ENCODE peak calls at places on chromosomes 11 and 22, in five cellular contexts. L is suprapubic skin, Q is fibroblast of pulmonary artery, O is AG09309, D is heart left ventricle. Z is an unnamed sample.

GRCh38 chr11:125345706-125346561 is 150.1 kb downstream of the FEZ1 start:
- DNase-seq in L (peak), Q (peak), O (peak), D (peak), Z (peak)

GRCh38 chr22:45678961-45679912 is 7.6 kb downstream of the ATXN10 start:
- DNase-seq in L (no peak), Q (no peak), O (peak), D (no peak), Z (peak)

GRCh38 chr11:103202048-103202651 is 92.9 kb downstream of the DYNC2H1 start:
- DNase-seq in L (no peak), Q (peak), O (no peak), D (no peak), Z (peak)

GRCh38 chr11:975824-976223 is 50.2 kb downstream of the AP2A2 start:
- DNase-seq in L (no peak), Q (peak), O (no peak), D (no peak), Z (peak)

GRCh38 chr22:24186352-24186740 is 5.1 kb downstream of the SUSD2 start:
- DNase-seq in L (no peak), Q (no peak), O (no peak), D (peak), Z (no peak)

GRCh38 chr11:24324211-24324610 is 172.6 kb upstream of the LUZP2 start:
- DNase-seq in L (no peak), Q (peak), O (no peak), D (no peak), Z (no peak)

GRCh38 chr11:110198031-110198729 is 98.2 kb downstream of the RDX start:
- DNase-seq in L (peak), Q (peak), O (no peak), D (no peak), Z (peak)

GRCh38 chr11:102989379-102990047 is 34.0 kb upstream of the MMP13 start:
- DNase-seq in L (no peak), Q (no peak), O (no peak), D (no peak), Z (no peak)

GRCh38 chr11:9740202-9740881 is 76.5 kb downstream of the SWAP70 start:
- DNase-seq in L (no peak), Q (no peak), O (no peak), D (no peak), Z (no peak)

DNA sequence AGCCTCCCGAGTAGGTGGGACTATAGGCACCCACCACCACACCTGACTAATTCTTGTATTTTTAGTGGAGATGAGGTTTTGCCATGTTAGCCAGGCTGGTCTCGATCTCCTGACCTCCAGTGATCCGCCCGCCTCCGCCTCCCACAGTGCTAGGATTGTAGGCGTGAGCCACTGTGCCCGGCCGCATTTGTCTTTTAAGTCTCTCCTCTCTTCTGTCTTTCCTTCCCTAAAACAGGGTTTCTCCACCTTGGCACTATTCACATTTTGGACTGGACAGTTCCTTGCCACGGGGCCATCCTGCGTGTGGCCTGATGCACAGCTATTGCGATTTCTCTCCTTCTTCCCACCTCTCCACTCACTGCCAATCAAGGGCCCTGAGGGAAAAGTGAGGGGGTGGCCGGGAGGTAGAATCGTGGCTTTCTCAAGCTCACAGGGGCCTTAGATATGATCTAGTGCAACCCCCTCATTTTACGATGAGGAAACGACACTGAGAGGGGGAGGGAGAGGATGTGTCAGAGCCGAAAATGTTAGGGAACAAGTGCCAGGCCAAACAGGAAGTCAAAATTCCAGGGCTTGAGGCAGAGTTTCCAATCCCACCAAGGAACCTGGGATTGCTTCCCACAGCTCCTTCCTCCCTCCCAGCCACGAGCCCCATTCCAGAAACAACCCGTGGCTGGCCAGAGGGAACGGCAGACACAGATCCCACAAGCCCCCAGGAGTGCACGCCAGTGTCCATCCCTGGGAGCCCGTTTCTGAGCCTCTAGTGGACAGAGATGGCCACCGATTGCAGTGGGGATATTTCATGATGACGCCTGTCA is 21.2 kb downstream of the SCGB1A1 start:
- DNase-seq in L (peak), Q (peak), O (no peak), D (peak), Z (peak)
- H3K4me3 ChIP-seq in L (peak), Q (no peak), O (no peak), D (no peak), Z (no peak)

GRCh38 chr11:115085461-115086220 is 407.3 kb downstream of the NXPE2 start:
- DNase-seq in L (no peak), Q (no peak), O (no peak), D (no peak), Z (no peak)
- TF ChIP-seq CTCF in L (no peak), Q (no peak), O (no peak), D (no peak), Z (no peak)

DNA sequence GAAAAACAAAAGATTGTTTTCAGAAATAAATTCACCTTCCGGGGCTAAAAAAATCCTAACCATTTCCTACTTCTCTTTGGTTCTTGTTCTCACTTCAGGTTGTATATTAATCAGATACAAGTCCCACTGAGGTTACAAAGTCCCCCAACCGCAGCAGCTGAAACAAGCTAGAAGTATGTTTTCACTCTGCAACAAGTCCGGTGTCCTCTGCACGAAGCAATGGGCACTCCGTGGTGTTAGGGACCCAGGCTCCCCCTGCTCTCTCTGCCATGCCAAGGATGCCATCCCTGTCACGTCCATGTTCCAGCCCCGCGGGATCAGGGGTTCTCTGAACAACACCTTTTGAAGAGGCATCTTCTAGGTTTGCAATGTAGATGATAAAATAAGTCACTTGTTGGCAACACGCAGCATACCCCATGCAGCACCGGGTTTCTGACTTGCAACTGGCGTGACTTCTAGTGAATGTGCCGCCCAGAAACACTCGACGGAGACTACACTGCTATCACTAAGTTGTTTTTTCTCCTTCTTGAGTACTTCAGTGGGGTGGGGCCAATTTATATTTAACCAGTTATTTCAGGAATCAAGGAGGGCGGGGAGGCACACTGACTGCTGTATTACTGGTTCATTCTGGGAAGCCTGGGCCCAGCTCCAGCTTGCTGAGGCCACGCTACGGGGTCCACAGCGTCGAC is 25.4 kb upstream of the GSTP1 start:
- DNase-seq in L (no peak), Q (peak), O (no peak), D (peak), Z (peak)
- H3K4me3 ChIP-seq in L (no peak), Q (no peak), O (no peak), D (no peak), Z (no peak)

DNA sequence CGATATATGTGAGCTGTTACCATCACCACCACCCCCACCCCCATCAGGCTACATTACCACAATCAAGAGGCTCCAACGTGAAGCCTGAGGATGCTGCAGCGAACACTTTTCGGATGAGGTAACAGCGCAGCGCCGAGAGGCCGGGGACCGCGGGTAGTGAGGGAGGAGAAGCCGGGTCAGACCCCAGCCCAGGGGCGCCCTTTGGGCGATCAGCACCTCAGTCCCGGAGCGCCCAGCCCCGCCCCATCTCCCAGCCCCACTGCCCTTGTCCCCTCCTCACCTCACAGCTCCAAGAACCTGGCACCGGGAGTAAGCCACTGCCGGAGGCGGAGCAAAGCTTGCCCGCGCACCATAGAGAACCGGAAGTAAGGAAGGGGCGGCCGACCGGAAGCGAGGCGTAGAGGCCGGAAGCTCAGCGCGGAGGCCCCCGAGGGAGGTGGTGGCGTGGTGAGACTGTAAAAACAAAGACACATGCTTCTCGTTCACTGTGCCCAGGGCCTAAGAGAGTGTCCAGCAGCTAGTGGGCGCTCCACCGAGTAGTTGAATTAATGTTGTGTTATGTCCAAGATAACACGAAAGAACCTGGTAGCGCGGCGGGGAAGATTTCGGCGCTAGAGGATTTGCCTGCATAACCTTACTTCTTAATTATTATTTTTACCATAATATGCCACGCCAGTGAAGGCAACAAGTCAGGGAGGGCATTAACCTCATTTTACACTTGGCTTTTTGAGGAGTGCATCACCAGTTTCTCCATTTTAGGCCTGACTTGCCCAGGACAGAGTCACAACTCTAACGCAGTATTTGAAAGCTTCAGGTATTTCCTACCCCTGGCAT is at the start of gene THOC5:
- DNase-seq in L (peak), Q (peak), O (peak), D (peak), Z (peak)
- TF ChIP-seq CTCF in L (peak), Q (peak), O (peak), D (peak), Z (peak)

GRCh38 chr11:99311870-99312269 is 291.1 kb downstream of the CNTN5 start:
- DNase-seq in L (no peak), Q (no peak), O (no peak), D (no peak), Z (no peak)

GRCh38 chr11:99320769-99321290 is 300.1 kb downstream of the CNTN5 start:
- DNase-seq in L (no peak), Q (no peak), O (no peak), D (no peak), Z (peak)

GRCh38 chr11:99316761-99317475 is 296.2 kb downstream of the CNTN5 start:
- DNase-seq in L (no peak), Q (peak), O (no peak), D (peak), Z (no peak)
- H3K4me3 ChIP-seq in L (no peak), Q (peak), O (no peak), D (no peak), Z (no peak)

GRCh38 chr11:106581399-106581798 is 436.9 kb downstream of the GUCY1A2 start:
- DNase-seq in L (no peak), Q (no peak), O (no peak), D (no peak), Z (no peak)

DNA sequence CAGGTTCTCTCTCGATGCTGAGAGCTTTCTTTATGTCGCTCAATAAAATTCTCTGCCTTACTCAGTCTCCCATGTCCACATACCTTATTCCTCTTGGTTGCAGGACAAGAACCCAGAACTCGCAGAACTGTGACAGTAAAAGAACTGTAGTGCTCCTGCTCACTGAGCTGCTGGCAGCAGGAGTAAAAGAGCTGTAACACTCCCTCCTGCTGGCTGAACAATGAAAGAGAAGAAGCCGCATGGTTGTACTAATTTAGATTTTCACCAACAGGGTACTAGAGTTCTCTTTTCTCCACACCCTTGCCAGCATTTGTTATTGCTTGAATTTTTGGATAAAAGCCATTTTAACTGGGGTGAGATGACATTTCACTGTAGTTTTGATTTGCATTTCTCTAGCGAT is 433.2 kb downstream of the GUCY1A2 start:
- DNase-seq in L (no peak), Q (peak), O (peak), D (no peak), Z (peak)
- TF ChIP-seq CTCF in L (no peak), Q (peak), O (peak), D (peak), Z (peak)

DNA sequence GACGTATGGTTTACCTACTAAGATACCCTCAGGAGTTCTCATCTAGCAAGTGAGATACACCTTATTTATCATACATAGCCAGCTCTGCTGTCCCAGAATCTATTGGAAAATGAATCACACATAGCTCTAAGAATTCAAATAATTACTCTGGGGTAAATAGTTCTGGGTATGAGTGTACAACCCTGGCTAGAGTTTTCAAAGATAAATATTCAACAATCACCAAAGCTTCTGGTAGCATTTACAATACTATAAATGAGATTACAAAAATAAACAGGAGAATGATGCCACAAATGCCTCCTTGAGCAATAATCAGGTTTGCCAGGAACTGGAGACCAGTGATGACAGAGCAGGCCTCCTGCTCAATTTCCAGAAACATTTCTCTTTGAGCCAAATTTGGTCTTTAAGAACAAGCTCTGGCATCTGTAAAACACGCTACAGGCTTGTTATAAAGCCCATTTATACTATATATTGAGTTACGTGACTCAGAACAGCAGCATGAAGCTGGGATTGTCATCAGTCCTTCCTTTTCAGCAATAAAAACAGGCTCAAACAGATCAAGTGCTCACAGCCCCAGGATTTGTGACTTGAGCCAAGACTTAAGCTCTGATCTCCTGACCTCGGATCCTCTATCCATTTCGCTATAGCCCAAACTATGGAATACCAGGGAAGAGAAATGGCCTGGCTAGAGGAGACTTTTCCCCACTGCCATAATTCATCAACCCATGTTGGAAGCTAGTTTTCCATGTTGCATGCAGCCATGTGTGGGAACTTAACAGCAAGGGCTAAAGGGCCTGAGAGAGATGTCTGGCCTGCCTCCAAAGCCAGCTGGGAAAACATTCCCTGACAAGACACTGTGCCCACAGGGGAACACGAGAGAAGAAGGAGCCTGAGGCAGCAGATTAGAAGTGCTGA is 19.7 kb downstream of the RAB30 start:
- DNase-seq in L (no peak), Q (peak), O (peak), D (peak), Z (peak)
- H3K4me3 ChIP-seq in L (no peak), Q (no peak), O (no peak), D (no peak), Z (no peak)

DNA sequence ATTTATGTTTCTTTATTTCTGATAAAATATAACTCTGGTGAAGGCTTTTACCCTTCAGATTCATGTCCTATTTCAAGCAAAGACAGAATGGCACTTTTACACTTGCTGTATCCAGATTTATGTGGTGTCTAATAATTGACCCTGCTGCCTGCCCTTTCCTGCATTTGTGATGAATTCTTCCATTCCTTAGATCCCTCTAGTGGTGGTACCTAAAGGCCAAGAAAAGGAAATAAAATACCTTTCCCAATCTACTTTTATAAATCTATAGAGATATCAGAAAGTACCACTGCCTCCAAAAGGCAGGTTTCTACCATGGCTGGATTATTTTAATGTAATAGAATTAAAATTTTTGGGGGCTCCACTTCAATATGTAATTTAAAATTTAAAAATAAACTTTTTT is 34.2 kb downstream of the CCDC81 start:
- DNase-seq in L (no peak), Q (peak), O (no peak), D (no peak), Z (no peak)
- TF ChIP-seq CTCF in L (no peak), Q (peak), O (peak), D (no peak), Z (peak)

GRCh38 chr11:108324587-108324986 is 101.7 kb downstream of the ATM start:
- DNase-seq in L (no peak), Q (peak), O (peak), D (no peak), Z (peak)
- H3K4me3 ChIP-seq in L (no peak), Q (no peak), O (no peak), D (no peak), Z (no peak)

Z was measured in cardiac fibroblast.